ENCODE peak calls at places on chromosomes 7 and 10, in seven cellular contexts. N is neural progenitor cell, J is ovary, W is transverse colon, K is AG04449, H is bronchial epithelial cell, B is GM23248. S is an unnamed sample.

GRCh38 chr7:139619367-139619657 is 95.8 kb downstream of the CLEC2L start:
- DNase-seq in H (peak; percentile 42), K (peak; percentile 14), N (no peak), W (no peak), J (no peak), B (peak; percentile 88), S (no peak)

GRCh38 chr10:13224210-13224995 is 9.8 kb downstream of the UCMA start:
- DNase-seq in J (no peak), N (peak; percentile 27), W (no peak), K (no peak), H (no peak), B (no peak), S (peak; percentile 57)

GRCh38 chr7:24898691-24899090 is 81.3 kb downstream of the OSBPL3 start:
- DNase-seq in W (no peak), N (no peak), J (no peak), H (peak; percentile 76), K (no peak), B (peak; percentile 55), S (no peak)

GRCh38 chr7:99505324-99505662 is 831 bp downstream of the ZKSCAN5 start:
- DNase-seq in W (no peak), K (no peak), H (peak; percentile 8), N (no peak), B (peak; percentile 45), J (no peak), S (no peak)

GRCh38 chr7:15308831-15309230 is 253.0 kb downstream of the AGMO start:
- DNase-seq in K (no peak), N (no peak), H (no peak), W (no peak), J (no peak), B (no peak), S (no peak)

GRCh38 chr7:34331102-34331501 is 326.9 kb upstream of the NPSR1 start:
- DNase-seq in K (no peak), H (no peak), W (no peak), N (no peak), B (no peak), J (no peak), S (no peak)

GRCh38 chr7:34135924-34136323 is 230.6 kb downstream of the BMPER start:
- DNase-seq in K (no peak), N (no peak), W (no peak), H (no peak), J (no peak), B (peak; percentile 46), S (no peak)

GRCh38 chr10:131997366-131998049 is 15.8 kb upstream of the BNIP3 start:
- DNase-seq in K (peak; percentile 33), B (peak; percentile 81), J (peak; percentile 89), N (peak; percentile 57), H (peak; percentile 84), W (peak; percentile 65), S (peak; percentile 71)

GRCh38 chr10:124727389-124727960 is 16.7 kb downstream of the FAM53B start:
- DNase-seq in B (no peak), K (no peak), H (no peak), J (no peak), W (peak; percentile 49), N (no peak), S (no peak)

GRCh38 chr7:55550010-55550409 is 22.3 kb downstream of the VOPP1 start:
- DNase-seq in N (no peak), H (no peak), W (peak; percentile 90), B (no peak), K (no peak), J (no peak), S (no peak)

GRCh38 chr7:12643001-12643400 is 44.4 kb upstream of the ARL4A start:
- DNase-seq in W (no peak), H (no peak), J (no peak), B (peak; percentile 33), N (no peak), K (no peak), S (no peak)

GRCh38 chr10:11913184-11913641 is 90.1 kb downstream of the PROSER2 start:
- DNase-seq in H (no peak), N (peak; percentile 70), B (peak; percentile 9), J (no peak), K (no peak), W (no peak), S (peak; percentile 68)

GRCh38 chr7:129122751-129123516 is 21.6 kb upstream of the TSPAN33 start:
- DNase-seq in K (no peak), J (no peak), B (no peak), N (no peak), W (no peak), H (no peak), S (no peak)

GRCh38 chr10:797179-797578 is 107.7 kb upstream of the DIP2C start:
- DNase-seq in H (no peak), W (no peak), N (no peak), B (no peak), K (no peak), J (peak; percentile 3), S (no peak)

GRCh38 chr10:49093922-49094321 is 21.4 kb downstream of the VSTM4 start:
- DNase-seq in B (no peak), K (no peak), J (no peak), N (no peak), W (no peak), H (no peak), S (no peak)

GRCh38 chr7:3866279-3866678 is 565.2 kb downstream of the SDK1 start:
- DNase-seq in K (no peak), J (no peak), H (no peak), N (no peak), B (no peak), W (no peak), S (no peak)

GRCh38 chr10:69278446-69278963 is at the start of gene HK1:
- DNase-seq in K (peak; percentile 4), B (peak; percentile 0), H (no peak), J (no peak), N (peak; percentile 67), W (no peak), S (no peak)

GRCh38 chr10:86497621-86498020 is 24.0 kb downstream of the WAPL start:
- DNase-seq in K (no peak), B (no peak), N (no peak), H (no peak), J (no peak), W (no peak), S (no peak)

GRCh38 chr7:127580612-127581011 is 4.8 kb downstream of the GCC1 start:
- DNase-seq in B (no peak), N (no peak), H (no peak), W (no peak), J (no peak), K (no peak), S (no peak)

DNA sequence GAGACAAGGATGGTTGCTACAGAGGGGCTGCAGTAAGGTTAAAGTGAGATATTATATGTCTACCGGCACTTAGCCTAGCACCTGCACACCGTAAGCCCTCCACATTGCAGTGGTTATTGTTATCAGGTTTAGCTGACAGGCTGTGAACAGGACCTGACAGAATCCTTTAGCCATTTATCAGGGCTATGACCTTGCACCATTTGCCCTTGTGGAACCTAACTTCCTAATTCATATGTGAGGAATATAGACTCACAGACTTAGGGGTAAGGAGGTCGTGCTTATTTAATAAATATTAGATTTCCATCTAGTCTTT is 10.1 kb downstream of the NCOA4 start:
- DNase-seq in H (no peak), J (no peak), K (no peak), N (no peak), W (no peak), B (no peak), S (no peak)
- H3K4me3 ChIP-seq in H (no peak overlapping the region), J (no peak overlapping the region), K (no peak overlapping the region), N (no peak overlapping the region), W (no peak overlapping the region), B (no peak overlapping the region), S (no peak overlapping the region)

DNA sequence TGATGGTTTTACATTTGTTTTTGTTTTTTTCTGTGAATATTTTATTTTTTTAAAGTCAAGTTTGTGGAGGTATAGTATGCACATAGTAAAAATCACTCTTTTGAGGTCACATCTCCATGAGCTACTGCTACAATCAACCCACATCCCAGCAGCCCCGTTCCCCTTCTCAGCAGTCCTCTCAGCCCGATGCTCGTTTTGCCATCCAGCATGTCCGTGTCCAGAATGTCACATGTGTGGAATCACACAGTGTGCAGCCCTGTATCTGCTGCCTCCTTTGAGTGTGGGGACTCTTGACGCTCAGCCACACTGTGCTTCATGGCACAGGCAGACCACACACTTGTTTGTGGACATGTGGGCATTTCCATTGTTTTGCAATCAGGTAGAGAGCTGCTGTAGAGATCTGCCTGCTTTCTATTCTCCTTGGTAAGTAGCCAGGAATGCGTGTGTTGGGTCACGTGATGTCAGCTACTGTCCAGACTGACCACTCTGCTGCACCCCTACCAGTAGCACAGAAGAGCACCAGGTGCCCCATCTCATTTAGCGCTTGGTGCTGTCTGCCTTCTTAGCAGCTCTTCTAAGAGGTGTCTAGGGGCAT is 71.6 kb upstream of the CAMK2B start:
- DNase-seq in N (no peak), H (no peak), B (no peak), K (no peak), W (no peak), J (no peak), S (no peak)
- H3K4me3 ChIP-seq in N (no peak overlapping the region), H (no peak overlapping the region), B (no peak overlapping the region), K (no peak overlapping the region), W (no peak overlapping the region), J (no peak overlapping the region), S (no peak overlapping the region)

GRCh38 chr10:100634034-100634433 is 98.3 kb downstream of the HIF1AN start:
- DNase-seq in K (no peak), W (no peak), H (no peak), N (no peak), J (no peak), B (no peak), S (peak; percentile 74)
- H3K4me3 ChIP-seq in K (no peak overlapping the region), W (no peak overlapping the region), H (no peak overlapping the region), N (no peak overlapping the region), J (no peak overlapping the region), B (no peak overlapping the region), S (no peak overlapping the region)

GRCh38 chr10:123149568-123150228 is 1.8 kb downstream of the HMX2 start:
- DNase-seq in W (no peak), K (no peak), H (no peak), B (peak; percentile 70), J (no peak), N (peak; percentile 79), S (peak; percentile 76)

GRCh38 chr10:123150229-123150985 is 2.5 kb downstream of the HMX2 start:
- DNase-seq in K (no peak), N (peak; percentile 83), W (no peak), B (no peak), J (no peak), H (no peak), S (peak; percentile 76)

GRCh38 chr10:123148414-123149161 is 652 bp downstream of the HMX2 start:
- DNase-seq in H (no peak), K (no peak), W (no peak), B (peak; percentile 27), J (no peak), N (peak; percentile 66), S (peak; percentile 88)

GRCh38 chr10:123147635-123148413 is at the start of gene HMX2:
- DNase-seq in N (peak; percentile 89), H (no peak), J (no peak), W (no peak), B (no peak), K (no peak), S (peak; percentile 90)

DNA sequence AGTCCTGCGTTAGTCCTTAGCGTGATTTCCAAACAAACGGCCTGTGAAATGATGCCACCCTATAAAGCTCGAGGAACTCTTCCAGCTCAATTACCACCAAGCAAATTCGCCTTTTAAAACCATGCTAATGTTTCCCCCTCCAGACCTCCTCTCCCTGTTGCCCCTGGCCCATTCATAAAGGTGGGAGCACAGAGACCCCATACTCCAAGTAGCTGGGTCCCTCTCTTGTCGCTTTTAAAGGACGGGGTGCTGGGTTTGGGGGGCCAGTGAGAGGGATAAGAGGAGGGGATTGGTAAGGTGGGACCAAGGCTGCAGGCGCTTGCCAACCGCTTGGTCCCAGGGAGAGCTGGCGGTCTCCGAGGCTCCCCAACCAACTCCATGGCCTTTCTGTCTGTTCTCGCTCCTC is 1.2 kb downstream of the HMX2 start:
- DNase-seq in K (no peak), B (no peak), W (no peak), N (no peak), J (no peak), H (no peak), S (no peak)
- H3K4me3 ChIP-seq in K (no peak overlapping the region), B (no peak overlapping the region), W (peak overlapping the region; percentile 31), N (peak overlapping the region; percentile 37), J (no peak overlapping the region), H (no peak overlapping the region), S (no peak overlapping the region)

S was measured in H7.